ENCODE peak calls at places on chromosomes 13 and 19, in four cellular contexts. E, C, L and N are unnamed samples.

GRCh38 chr13:112061367-112062046 is 5.4 kb upstream of the SOX1 start:
- DNase-seq in E (no peak), L (no peak), C (no peak), N (no peak)

GRCh38 chr19:33998739-33999345 is 173.5 kb upstream of the LSM14A start:
- DNase-seq in L (no peak), E (no peak), C (no peak), N (no peak)

GRCh38 chr13:79741006-79741405 is 260.1 kb downstream of the NDFIP2 start:
- DNase-seq in L (peak; percentile 50), E (no peak), C (no peak), N (no peak)

GRCh38 chr13:23381877-23382276 is 51.6 kb downstream of the SACS start:
- DNase-seq in C (no peak), E (no peak), L (no peak), N (no peak)

GRCh38 chr19:55546822-55547614 is 1.7 kb upstream of the SBK3 start:
- DNase-seq in C (peak; percentile 86), E (no peak), L (peak; percentile 73), N (no peak)

GRCh38 chr13:82129281-82129680 is 1753.0 kb downstream of the SLITRK1 start:
- DNase-seq in E (no peak), C (no peak), L (no peak), N (no peak)

GRCh38 chr19:37928527-37929286 is 21.7 kb downstream of the SIPA1L3 start:
- DNase-seq in L (no peak), E (no peak), C (no peak), N (no peak)

GRCh38 chr19:23996549-23996948 is 81.9 kb downstream of the ZNF726 start:
- DNase-seq in L (no peak), E (no peak), C (no peak), N (no peak)

GRCh38 chr19:3175761-3176714 is 2.5 kb upstream of the S1PR4 start:
- DNase-seq in E (peak; percentile 54), C (no peak), L (peak; percentile 37), N (no peak)

GRCh38 chr19:41328157-41328817 is 18.3 kb downstream of the CCDC97 start:
- DNase-seq in E (no peak), C (no peak), L (peak; percentile 43), N (no peak)

GRCh38 chr13:30520571-30520970 is 54.8 kb upstream of the HMGB1 start:
- DNase-seq in L (no peak), E (peak; percentile 26), C (no peak), N (no peak)

GRCh38 chr13:23722726-23723453 is 152.7 kb downstream of the TNFRSF19 start:
- DNase-seq in L (no peak), E (no peak), C (no peak), N (no peak)

GRCh38 chr19:3123956-3124355 is 11.9 kb upstream of the GNA15 start:
- DNase-seq in C (peak; percentile 11), E (no peak), L (no peak), N (no peak)

GRCh38 chr13:30186644-30187431 is 120.5 kb downstream of the KATNAL1 start:
- DNase-seq in C (no peak), E (no peak), L (peak; percentile 5), N (no peak)

GRCh38 chr19:15323496-15324235 is 8.7 kb downstream of the BRD4 start:
- DNase-seq in C (peak; percentile 36), E (no peak), L (peak; percentile 73), N (peak; percentile 61)

GRCh38 chr19:30719189-30719990 is 347.2 kb downstream of the ZNF536 start:
- DNase-seq in L (peak; percentile 80), C (peak; percentile 66), E (no peak), N (no peak)

GRCh38 chr13:102117175-102117830 is 284.5 kb downstream of the FGF14 start:
- DNase-seq in C (no peak), L (no peak), E (no peak), N (no peak)

GRCh38 chr13:23610187-23610576 is 40.0 kb downstream of the TNFRSF19 start:
- DNase-seq in E (no peak), C (no peak), L (no peak), N (no peak)

GRCh38 chr13:44389003-44389666 is 15.5 kb downstream of the SERP2 start:
- DNase-seq in L (no peak), E (no peak), C (no peak), N (no peak)

GRCh38 chr19:4568884-4569283 is 9.4 kb upstream of the SEMA6B start:
- DNase-seq in L (no peak), C (no peak), E (no peak), N (no peak)

GRCh38 chr19:51548891-51549305 is 17.4 kb upstream of the SIGLEC6 start:
- DNase-seq in L (no peak), C (no peak), E (no peak), N (no peak)

GRCh38 chr19:7677664-7678311 is 898 bp downstream of the MCEMP1 start:
- DNase-seq in C (no peak), E (no peak), L (no peak), N (no peak)

DNA sequence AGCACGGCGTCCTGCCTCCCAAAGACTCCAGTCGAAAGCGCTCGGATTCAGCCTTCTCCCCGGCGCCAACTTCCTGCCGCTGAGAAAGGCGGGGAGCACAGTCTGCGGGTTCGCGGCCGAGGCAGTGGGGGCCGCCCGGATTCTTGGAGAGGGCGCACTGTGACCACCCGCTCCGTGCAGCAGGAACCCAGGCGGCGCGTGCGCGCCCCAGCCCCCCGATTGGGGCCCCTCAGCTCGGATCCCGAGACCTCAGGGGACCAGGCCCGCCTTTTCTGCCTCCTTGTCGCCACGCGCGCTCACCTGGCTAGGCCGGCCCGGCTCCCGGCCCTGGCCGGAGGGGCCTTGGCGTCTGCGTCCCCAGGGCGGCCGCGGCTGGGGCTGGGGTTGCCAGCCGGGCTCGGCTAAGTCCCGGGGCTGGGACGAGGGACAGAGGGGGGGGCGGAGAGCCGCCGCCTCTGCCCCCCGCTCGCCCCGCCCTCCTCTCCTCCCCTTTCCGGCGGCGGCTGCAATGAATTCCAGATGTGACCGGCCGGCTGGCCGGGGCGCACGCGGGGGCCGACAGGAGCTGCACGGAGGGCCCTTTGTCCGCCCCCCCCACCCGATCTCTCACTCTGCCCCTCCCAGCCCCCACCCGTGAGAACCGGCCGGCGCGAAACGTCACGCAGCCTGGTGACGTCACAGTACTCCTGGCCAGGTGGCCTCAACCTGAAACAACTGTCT is at the start of gene S1PR2:
- DNase-seq in C (peak; percentile 87), E (no peak), L (peak; percentile 73), N (no peak)
- TF ChIP-seq CTCF in C (no peak), E (no peak), L (no peak), N (no peak)

GRCh38 chr19:58009666-58010301 is 7.2 kb upstream of the ZNF606 start:
- DNase-seq in L (peak; percentile 86), E (no peak), C (peak; percentile 77), N (no peak)

GRCh38 chr19:58003153-58003828 is 671 bp upstream of the ZNF606 start:
- DNase-seq in E (no peak), C (no peak), L (no peak), N (no peak)

GRCh38 chr19:58009301-58009665 is 6.7 kb upstream of the ZNF606 start:
- DNase-seq in L (no peak), E (no peak), C (no peak), N (no peak)

GRCh38 chr19:58010507-58010906 is 7.9 kb upstream of the ZNF606 start:
- DNase-seq in C (no peak), L (no peak), E (no peak), N (no peak)

DNA sequence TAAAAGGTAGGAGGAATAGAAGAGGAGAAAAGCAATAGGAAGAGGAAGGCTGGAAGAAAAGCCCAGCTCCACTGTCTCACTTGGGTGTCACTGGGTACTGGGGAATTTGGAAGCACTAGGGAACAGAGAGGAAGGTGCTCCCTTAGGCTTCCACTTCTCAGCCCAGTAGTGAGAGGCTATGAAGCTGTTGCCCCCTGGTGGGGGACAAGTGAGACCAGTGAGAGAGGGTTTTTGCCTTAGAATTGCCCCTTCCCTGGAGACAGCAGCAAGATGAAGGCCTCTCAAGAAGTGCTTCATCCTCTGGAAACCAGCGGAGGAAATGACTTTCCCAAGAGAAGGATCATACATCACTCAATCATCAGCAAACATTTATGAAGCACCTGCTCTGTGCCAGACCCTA is 4.7 kb upstream of the ZNF606 start:
- DNase-seq in L (no peak), E (no peak), C (no peak), N (no peak)
- TF ChIP-seq CTCF in L (no peak), E (no peak), C (no peak), N (no peak)

GRCh38 chr19:1514295-1514661 is 1.5 kb upstream of the ADAMTSL5 start:
- DNase-seq in L (no peak), E (no peak), C (no peak), N (no peak)

GRCh38 chr19:1511318-1511988 is 1.4 kb downstream of the ADAMTSL5 start:
- DNase-seq in L (no peak), E (no peak), C (no peak), N (no peak)

GRCh38 chr19:1513492-1514294 is 874 bp upstream of the ADAMTSL5 start:
- DNase-seq in L (peak; percentile 40), E (no peak), C (peak; percentile 63), N (no peak)

GRCh38 chr19:1511989-1512338 is 855 bp downstream of the ADAMTSL5 start:
- DNase-seq in L (no peak), C (no peak), E (no peak), N (no peak)

DNA sequence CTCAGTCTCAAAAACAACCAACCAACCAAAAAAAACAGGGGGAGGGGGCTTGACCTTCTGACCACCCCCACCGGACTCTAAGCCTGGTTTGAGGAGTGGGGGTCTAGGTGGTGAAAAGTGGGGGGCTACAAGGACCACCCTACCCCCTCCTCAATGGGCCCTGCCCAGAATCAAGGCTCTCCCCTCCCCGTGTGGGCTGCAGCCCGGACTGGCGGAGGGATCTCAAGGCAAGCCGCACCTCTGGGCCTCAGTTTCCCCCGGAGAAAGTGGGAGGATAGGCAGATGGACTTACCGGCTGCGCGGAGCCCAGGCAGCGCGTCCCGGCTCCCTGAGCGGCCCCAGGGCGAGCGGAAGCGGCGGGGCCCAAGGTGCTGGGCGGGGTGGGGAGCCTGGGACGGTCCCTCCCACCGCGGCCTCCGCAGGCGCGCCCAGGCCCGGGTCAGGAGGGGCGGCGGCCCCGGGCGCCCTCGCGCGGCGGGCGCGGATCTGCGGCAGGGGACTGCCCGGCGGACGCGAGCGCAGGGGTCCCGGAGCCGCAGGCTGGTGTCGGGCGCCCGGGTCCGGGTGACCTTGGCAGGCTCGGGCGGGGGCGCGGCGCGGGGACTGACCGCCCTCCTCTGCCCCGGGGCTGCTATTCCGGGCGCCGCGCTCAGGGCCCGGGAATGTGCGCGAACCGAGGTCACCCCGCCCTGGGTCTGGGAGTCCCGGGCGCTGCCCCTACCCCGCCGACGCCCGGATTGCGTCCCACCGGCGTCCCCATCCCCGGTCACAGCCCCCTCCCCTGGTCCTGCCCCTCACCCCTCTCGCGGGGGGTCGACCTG is at the start of gene ADAMTSL5:
- DNase-seq in L (peak; percentile 19), E (no peak), C (peak; percentile 68), N (no peak)
- TF ChIP-seq CTCF in L (no peak), E (no peak), C (no peak), N (peak; percentile 20)

DNA sequence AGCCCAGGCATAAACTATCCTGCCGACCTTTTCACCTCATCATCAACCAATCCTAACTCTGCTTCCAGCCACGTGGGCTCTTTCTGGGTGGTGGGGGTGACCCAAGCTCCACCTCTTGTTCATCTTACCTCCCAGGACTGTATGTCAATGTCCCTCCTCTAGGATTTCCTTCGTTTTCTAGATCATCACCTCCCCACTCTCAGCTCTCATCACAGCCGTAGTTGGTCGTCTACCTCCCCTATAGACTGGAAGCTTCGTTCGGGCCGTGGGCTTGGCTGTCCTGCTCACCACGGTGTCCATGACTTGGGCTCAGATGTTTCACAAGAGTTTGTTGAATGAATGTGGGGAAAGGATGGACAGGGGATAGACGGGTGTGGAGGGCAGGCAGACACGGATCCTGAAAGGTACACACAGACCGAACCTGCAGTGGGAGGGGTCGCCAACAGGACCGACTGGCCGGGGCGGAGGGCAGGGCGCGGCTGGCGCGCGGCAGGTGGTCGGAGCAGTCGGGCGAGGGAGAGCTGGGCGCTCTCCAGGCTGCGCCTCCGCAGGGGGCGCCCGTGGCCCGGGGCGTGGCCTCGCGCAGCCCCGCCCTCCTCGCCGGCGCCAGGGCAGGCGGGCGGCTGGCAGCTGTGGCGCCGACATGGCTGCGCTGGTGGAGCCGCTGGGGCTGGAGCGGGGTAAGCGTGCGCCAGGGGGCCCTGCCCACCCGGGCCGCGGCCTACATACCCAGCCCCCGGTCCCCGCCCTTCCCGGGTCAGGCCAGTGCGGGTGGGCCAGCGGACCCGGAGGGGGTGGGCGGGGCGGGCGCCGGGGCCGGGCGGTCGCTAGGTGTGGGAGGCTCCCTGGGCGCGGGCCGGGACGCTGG is at the start of gene LIN7B:
- DNase-seq in L (peak; percentile 52), E (no peak), C (peak; percentile 65), N (no peak)
- TF ChIP-seq CTCF in L (peak; percentile 23), E (peak; percentile 48), C (peak; percentile 66), N (peak; percentile 76)